ENCODE peak calls at places on chromosomes 12 and 14, in four cellular contexts. One of them, this sample, is unnamed.

GRCh38 chr12:108377260-108377659 is 38.1 kb upstream of the CMKLR1 start:
- DNase-seq in HepG2: no peak
- DNase-seq in GM12878: no peak
- DNase-seq in K562: no peak
- DNase-seq in this sample: no peak

GRCh38 chr14:94125659-94126418 is 3.6 kb downstream of the IFI27L2 start:
- DNase-seq in HepG2: no peak
- DNase-seq in GM12878: no peak
- DNase-seq in K562: no peak
- DNase-seq in this sample: no peak

GRCh38 chr14:64800000-64800399 is 79.7 kb downstream of the SPTB start:
- DNase-seq in HepG2: peak; percentile 35
- DNase-seq in GM12878: no peak
- DNase-seq in K562: no peak
- DNase-seq in this sample: no peak

GRCh38 chr12:77407951-77408350 is 342.6 kb upstream of the E2F7 start:
- DNase-seq in HepG2: no peak
- DNase-seq in GM12878: no peak
- DNase-seq in K562: no peak
- DNase-seq in this sample: no peak

GRCh38 chr12:118175823-118176447 is 40.0 kb downstream of the PEBP1 start:
- DNase-seq in HepG2: no peak
- DNase-seq in GM12878: peak; percentile 45
- DNase-seq in K562: no peak
- DNase-seq in this sample: no peak

GRCh38 chr12:8145754-8146415 is 10.9 kb upstream of the ZNF705A start:
- DNase-seq in HepG2: no peak
- DNase-seq in GM12878: no peak
- DNase-seq in K562: no peak
- DNase-seq in this sample: no peak

GRCh38 chr12:44433647-44434046 is 442.5 kb downstream of the NELL2 start:
- DNase-seq in HepG2: no peak
- DNase-seq in GM12878: no peak
- DNase-seq in K562: no peak
- DNase-seq in this sample: no peak

GRCh38 chr12:108253540-108253939 is 85.6 kb downstream of the CMKLR1 start:
- DNase-seq in HepG2: no peak
- DNase-seq in GM12878: no peak
- DNase-seq in K562: no peak
- DNase-seq in this sample: no peak

GRCh38 chr12:50765325-50765911 is 1.5 kb downstream of the ATF1 start:
- DNase-seq in HepG2: peak; percentile 50
- DNase-seq in GM12878: no peak
- DNase-seq in K562: peak; percentile 80
- DNase-seq in this sample: peak; percentile 31

GRCh38 chr14:76486251-76486743 is 110.4 kb downstream of the ESRRB start:
- DNase-seq in HepG2: no peak
- DNase-seq in GM12878: no peak
- DNase-seq in K562: no peak
- DNase-seq in this sample: peak; percentile 64

GRCh38 chr12:94175763-94176660 is 27.6 kb downstream of the PLXNC1 start:
- DNase-seq in HepG2: no peak
- DNase-seq in GM12878: no peak
- DNase-seq in K562: no peak
- DNase-seq in this sample: no peak

GRCh38 chr14:46048127-46048526 is 603.5 kb downstream of the RPL10L start:
- DNase-seq in HepG2: peak; percentile 4
- DNase-seq in GM12878: peak; percentile 3
- DNase-seq in K562: peak; percentile 1
- DNase-seq in this sample: peak; percentile 45

GRCh38 chr14:60229614-60230013 is 19.4 kb upstream of the PPM1A start:
- DNase-seq in HepG2: no peak
- DNase-seq in GM12878: no peak
- DNase-seq in K562: no peak
- DNase-seq in this sample: no peak

GRCh38 chr12:132560421-132560830 is 50.0 kb downstream of the LRCOL1 start:
- DNase-seq in HepG2: no peak
- DNase-seq in GM12878: no peak
- DNase-seq in K562: peak; percentile 60
- DNase-seq in this sample: peak; percentile 51

GRCh38 chr12:132558861-132559623 is 51.3 kb downstream of the LRCOL1 start:
- DNase-seq in HepG2: no peak
- DNase-seq in GM12878: no peak
- DNase-seq in K562: no peak
- DNase-seq in this sample: no peak

GRCh38 chr12:132557969-132558856 is 52.2 kb downstream of the LRCOL1 start:
- DNase-seq in HepG2: peak; percentile 30
- DNase-seq in GM12878: no peak
- DNase-seq in K562: no peak
- DNase-seq in this sample: no peak

GRCh38 chr12:132560831-132561783 is 49.3 kb downstream of the LRCOL1 start:
- DNase-seq in HepG2: peak; percentile 62
- DNase-seq in GM12878: peak; percentile 12
- DNase-seq in K562: peak; percentile 91
- DNase-seq in this sample: peak; percentile 89

GRCh38 chr12:132559652-132560420 is 50.5 kb downstream of the LRCOL1 start:
- DNase-seq in HepG2: peak; percentile 6
- DNase-seq in GM12878: no peak
- DNase-seq in K562: peak; percentile 81
- DNase-seq in this sample: peak; percentile 91
- TF ChIP-seq FOXK2 in HepG2: no peak
- TF ChIP-seq FOXK2 in GM12878: no peak
- TF ChIP-seq FOXK2 in K562: no peak
- TF ChIP-seq FOXK2 in this sample: no peak

GRCh38 chr12:6605425-6606330 is 1.5 kb downstream of the CHD4 start:
- DNase-seq in HepG2: no peak
- DNase-seq in GM12878: no peak
- DNase-seq in K562: peak; percentile 16
- DNase-seq in this sample: peak; percentile 23
- TF ChIP-seq FOXK2 in HepG2: no peak
- TF ChIP-seq FOXK2 in GM12878: no peak
- TF ChIP-seq FOXK2 in K562: no peak
- TF ChIP-seq FOXK2 in this sample: no peak

DNA sequence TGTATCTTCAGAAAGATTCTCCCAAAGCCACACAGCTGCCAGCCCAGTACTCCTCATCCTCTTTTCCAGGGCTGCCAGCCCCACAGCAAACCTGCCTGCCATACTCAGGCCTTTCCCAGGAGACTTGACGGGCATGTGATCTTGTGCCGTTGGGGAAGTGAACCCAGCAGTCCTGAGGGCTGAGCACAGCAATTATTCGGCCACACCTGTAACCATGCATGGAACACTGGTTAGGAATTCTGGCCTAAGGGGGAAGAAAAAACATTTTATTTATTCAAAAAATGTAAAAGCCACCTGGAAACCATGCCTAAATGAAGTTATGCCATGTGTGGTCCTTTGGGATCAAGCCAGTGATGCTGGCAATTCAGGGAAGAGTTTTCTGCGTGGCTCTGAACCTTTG is 145.3 kb downstream of the GRIN2B start:
- DNase-seq in HepG2: no peak
- DNase-seq in GM12878: no peak
- DNase-seq in K562: no peak
- DNase-seq in this sample: no peak
- TF ChIP-seq FOXK2 in HepG2: no peak
- TF ChIP-seq FOXK2 in GM12878: no peak
- TF ChIP-seq FOXK2 in K562: no peak
- TF ChIP-seq FOXK2 in this sample: no peak

GRCh38 chr12:48903982-48904411 is 21.3 kb downstream of the FKBP11 start:
- DNase-seq in HepG2: peak; percentile 76
- DNase-seq in GM12878: peak; percentile 20
- DNase-seq in K562: peak; percentile 87
- DNase-seq in this sample: peak; percentile 90
- TF ChIP-seq FOXK2 in HepG2: no peak
- TF ChIP-seq FOXK2 in GM12878: no peak
- TF ChIP-seq FOXK2 in K562: no peak
- TF ChIP-seq FOXK2 in this sample: no peak

GRCh38 chr12:2011641-2012607 is 7.7 kb upstream of the DCP1B start:
- DNase-seq in HepG2: peak; percentile 73
- DNase-seq in GM12878: no peak
- DNase-seq in K562: no peak
- DNase-seq in this sample: no peak
- TF ChIP-seq FOXK2 in HepG2: no peak
- TF ChIP-seq FOXK2 in GM12878: no peak
- TF ChIP-seq FOXK2 in K562: no peak
- TF ChIP-seq FOXK2 in this sample: no peak

GRCh38 chr14:100108840-100109593 is 43.8 kb downstream of the EVL start:
- DNase-seq in HepG2: no peak
- DNase-seq in GM12878: no peak
- DNase-seq in K562: no peak
- DNase-seq in this sample: no peak

GRCh38 chr14:100109594-100109955 is 44.4 kb downstream of the EVL start:
- DNase-seq in HepG2: no peak
- DNase-seq in GM12878: no peak
- DNase-seq in K562: no peak
- DNase-seq in this sample: no peak

GRCh38 chr14:100114109-100114765 is 45.2 kb downstream of the DEGS2 start:
- DNase-seq in HepG2: no peak
- DNase-seq in GM12878: no peak
- DNase-seq in K562: no peak
- DNase-seq in this sample: no peak

GRCh38 chr14:100108042-100108825 is 43.0 kb downstream of the EVL start:
- DNase-seq in HepG2: peak; percentile 55
- DNase-seq in GM12878: peak; percentile 15
- DNase-seq in K562: peak; percentile 81
- DNase-seq in this sample: peak; percentile 88

GRCh38 chr14:100110801-100111200 is 45.6 kb downstream of the EVL start:
- DNase-seq in HepG2: no peak
- DNase-seq in GM12878: no peak
- DNase-seq in K562: no peak
- DNase-seq in this sample: no peak
- TF ChIP-seq FOXK2 in HepG2: no peak
- TF ChIP-seq FOXK2 in GM12878: no peak
- TF ChIP-seq FOXK2 in K562: no peak
- TF ChIP-seq FOXK2 in this sample: no peak

GRCh38 chr12:132766380-132767085 is 4.9 kb upstream of the ANKLE2 start:
- DNase-seq in HepG2: no peak
- DNase-seq in GM12878: no peak
- DNase-seq in K562: peak; percentile 87
- DNase-seq in this sample: no peak
- TF ChIP-seq FOXK2 in HepG2: no peak
- TF ChIP-seq FOXK2 in GM12878: no peak
- TF ChIP-seq FOXK2 in K562: peak; percentile 92
- TF ChIP-seq FOXK2 in this sample: no peak

DNA sequence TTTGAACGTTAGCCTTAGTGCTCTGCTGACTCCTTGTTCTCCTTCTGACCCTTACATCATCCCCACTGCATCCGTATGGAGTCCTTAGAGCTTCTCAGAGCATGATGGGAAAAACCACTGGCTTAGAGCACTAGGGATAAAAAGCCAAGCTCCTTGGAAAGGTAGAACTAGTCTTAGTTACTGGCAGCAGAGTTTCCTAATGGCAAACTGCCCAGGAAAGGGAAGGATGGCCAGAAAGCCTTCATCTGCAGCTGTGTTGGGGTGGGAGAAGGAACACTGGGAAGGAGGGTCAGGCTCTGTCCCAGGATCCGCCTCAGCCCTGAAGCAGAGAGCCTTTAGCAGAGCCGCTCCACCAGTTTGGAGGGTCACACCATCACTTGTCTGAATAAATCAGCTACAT is 18.8 kb upstream of the GALNT8 start:
- DNase-seq in HepG2: no peak
- DNase-seq in GM12878: no peak
- DNase-seq in K562: no peak
- DNase-seq in this sample: no peak
- TF ChIP-seq FOXK2 in HepG2: no peak
- TF ChIP-seq FOXK2 in GM12878: no peak
- TF ChIP-seq FOXK2 in K562: no peak
- TF ChIP-seq FOXK2 in this sample: no peak

GRCh38 chr12:6068226-6068625 is 56.2 kb downstream of the VWF start:
- DNase-seq in HepG2: no peak
- DNase-seq in GM12878: no peak
- DNase-seq in K562: no peak
- DNase-seq in this sample: no peak
- TF ChIP-seq FOXK2 in HepG2: no peak
- TF ChIP-seq FOXK2 in GM12878: no peak
- TF ChIP-seq FOXK2 in K562: no peak
- TF ChIP-seq FOXK2 in this sample: no peak